ENCODE peak calls at places on chromosomes 7 and 10, in nine cellular contexts. M is lower leg skin, W is BJ, Z is RWPE1, U is heart right ventricle, R is A549, O is AG09309, J is fibroblast of the aortic adventitia, K is cardiac muscle cell. I is an unnamed sample.

GRCh38 chr10:1754506-1755177 is 17.3 kb upstream of the ADARB2 start:
- DNase-seq in M (no peak), W (no peak), Z (no peak), U (no peak), R (no peak), O (no peak), J (no peak), K (no peak), I (no peak)

GRCh38 chr10:70513848-70514309 is 35.3 kb downstream of the PALD1 start:
- DNase-seq in M (no peak), W (no peak), Z (no peak), U (no peak), R (no peak), O (no peak), J (no peak), K (no peak), I (no peak)

GRCh38 chr10:132994811-132995210 is 52.4 kb upstream of the CFAP46 start:
- DNase-seq in M (no peak), W (no peak), Z (no peak), U (peak), R (no peak), O (no peak), J (no peak), K (no peak), I (no peak)

GRCh38 chr10:116270691-116271592 is 2.1 kb downstream of the GFRA1 start:
- DNase-seq in M (peak), W (no peak), Z (no peak), U (peak), R (no peak), O (no peak), J (no peak), K (no peak), I (no peak)

GRCh38 chr10:120950103-120950561 is 99.0 kb downstream of the WDR11 start:
- DNase-seq in M (no peak), W (no peak), Z (no peak), U (no peak), R (no peak), O (no peak), J (no peak), K (peak), I (no peak)

GRCh38 chr10:49568235-49568634 is 29.3 kb upstream of the ERCC6 start:
- DNase-seq in M (no peak), W (peak), Z (no peak), U (no peak), R (no peak), O (peak), J (peak), K (peak), I (no peak)

GRCh38 chr7:113004726-113005454 is 81.7 kb downstream of the GPR85 start:
- DNase-seq in M (no peak), W (no peak), Z (no peak), U (no peak), R (no peak), O (no peak), J (no peak), K (no peak), I (no peak)

GRCh38 chr10:89278034-89278535 is 23.8 kb upstream of the IFIT2 start:
- DNase-seq in M (no peak), W (peak), Z (peak), U (no peak), R (peak), O (peak), J (peak), K (peak), I (no peak)

DNA sequence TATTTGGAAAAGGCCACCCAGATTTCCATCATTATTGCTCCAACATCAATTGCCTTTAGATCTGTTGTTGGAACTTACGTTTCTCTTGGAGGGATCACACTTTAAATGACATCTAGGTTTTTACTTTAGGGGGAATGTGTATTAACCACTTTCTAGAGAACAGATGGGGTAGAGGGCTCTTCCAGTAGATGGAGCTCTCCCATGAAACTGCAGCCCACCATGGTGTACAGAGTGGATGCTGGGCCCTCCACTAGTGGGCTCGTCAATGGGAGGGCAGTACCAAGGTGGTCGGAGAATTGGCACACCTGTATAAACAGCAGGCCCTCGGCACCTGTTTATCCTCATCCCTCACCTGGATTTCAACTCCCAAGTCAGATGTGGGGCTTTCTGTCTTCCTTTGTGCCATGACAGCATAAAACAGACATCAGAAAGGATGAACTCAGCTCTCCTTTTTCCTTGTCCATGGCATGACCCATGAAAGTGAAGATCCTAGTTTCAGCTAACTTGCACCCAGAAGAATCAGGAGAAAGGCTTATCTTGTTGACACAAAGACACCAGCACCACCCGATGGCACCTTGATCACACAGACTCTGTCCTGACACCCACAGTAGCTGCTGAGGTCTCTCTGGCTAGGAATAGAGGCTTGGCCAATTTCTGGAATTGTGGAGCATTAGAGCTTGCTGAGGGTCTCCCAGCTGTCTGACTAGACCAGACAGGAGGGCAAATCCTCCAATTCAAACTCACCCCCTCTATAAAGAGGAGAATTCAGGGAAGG is 150.5 kb downstream of the CYP26A1 start:
- DNase-seq in M (peak), W (no peak), Z (peak), U (no peak), R (peak), O (no peak), J (no peak), K (no peak), I (no peak)
- TF ChIP-seq CTCF in M (no peak), W (peak), Z (no peak), U (no peak), R (peak), O (peak), J (no peak), K (no peak), I (no peak)

GRCh38 chr7:114663502-114663901 is 248.9 kb downstream of the FOXP2 start:
- DNase-seq in M (no peak), W (no peak), Z (no peak), U (no peak), R (peak), O (peak), J (peak), K (peak), I (no peak)
- TF ChIP-seq CTCF in M (no peak), W (no peak), Z (no peak), U (no peak), R (no peak), O (peak), J (peak), K (peak), I (peak)

DNA sequence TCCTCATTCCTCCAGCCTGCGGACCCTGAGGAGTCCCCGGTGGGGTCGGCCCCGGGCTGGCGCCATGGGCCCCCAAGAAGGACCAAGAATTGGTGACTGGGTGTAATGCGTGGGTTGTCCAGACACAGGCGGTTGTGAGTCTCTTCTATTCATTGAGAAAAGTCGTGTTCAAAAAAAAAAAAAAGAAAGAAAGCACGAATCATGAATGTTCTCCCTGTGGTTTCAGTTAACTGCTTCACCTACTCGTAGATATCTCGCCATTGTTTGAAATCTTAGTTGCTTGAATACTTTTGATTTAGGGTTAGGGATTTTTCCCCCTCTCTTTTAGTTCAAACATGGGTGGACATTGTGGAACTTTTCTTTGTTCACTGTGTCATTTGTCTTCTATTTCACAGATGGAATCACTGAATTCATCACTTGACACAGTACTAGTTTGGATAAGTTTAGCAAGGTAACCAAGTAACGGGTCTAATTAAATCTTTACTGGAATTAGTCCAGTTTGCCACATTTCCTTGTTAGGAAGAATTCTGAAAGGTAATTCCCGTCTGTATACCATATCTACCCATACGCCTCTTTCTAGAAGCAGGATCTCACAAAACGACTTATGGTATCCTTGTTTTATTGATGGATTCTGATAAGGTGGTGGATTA is 775 bp downstream of the STARD3NL start:
- DNase-seq in M (no peak), W (no peak), Z (no peak), U (no peak), R (no peak), O (no peak), J (peak), K (no peak), I (no peak)
- TF ChIP-seq CTCF in M (no peak), W (peak), Z (peak), U (no peak), R (no peak), O (no peak), J (peak), K (no peak), I (no peak)

DNA sequence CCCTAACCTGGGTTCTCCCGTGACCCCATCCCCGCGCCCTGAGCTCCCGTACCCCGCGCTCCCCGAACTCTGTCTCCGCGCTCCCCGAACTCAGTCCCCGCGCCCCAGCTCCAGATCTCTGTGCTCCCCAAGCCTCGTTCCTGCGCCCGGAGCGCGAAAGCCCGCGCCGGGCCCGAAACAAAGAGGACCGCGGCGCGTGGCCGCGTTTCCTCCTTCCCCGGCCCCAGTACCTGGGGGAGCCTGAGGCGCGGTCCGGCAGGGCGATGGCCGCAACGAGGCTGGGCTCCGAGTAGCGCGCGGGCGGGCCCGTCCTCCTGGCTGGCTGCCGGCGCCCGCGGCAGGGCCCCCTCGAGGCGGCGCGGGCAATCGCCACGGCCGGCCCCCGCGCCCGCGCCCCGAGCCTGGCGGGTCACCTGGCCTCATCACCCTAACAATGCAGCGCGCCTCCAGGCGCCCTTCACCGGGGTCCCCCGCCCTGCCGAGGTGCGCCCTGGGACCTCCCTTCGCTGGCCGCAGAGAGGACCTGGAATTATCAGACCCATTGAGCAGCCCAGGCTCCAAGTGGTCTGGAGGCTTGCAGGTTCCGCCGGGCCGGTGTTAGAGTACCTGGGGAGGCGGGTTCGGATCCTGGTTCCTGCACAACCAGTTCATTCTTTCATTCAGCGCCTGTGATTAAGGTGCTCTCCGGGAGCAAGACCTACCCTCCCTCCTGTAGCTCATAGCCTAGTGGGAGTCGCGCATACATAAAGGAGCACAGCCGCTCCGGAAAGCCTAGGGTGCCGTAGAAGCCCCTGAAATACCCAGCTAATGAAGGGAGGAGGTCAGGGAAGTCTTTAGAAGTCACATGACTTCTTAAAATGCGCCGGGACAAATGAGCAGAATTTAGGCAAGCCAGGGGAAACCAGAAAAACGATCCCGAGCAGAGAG is at the start of gene TNS3:
- DNase-seq in M (no peak), W (no peak), Z (peak), U (peak), R (peak), O (no peak), J (peak), K (peak), I (no peak)
- TF ChIP-seq CTCF in M (no peak), W (no peak), Z (peak), U (peak), R (peak), O (no peak), J (no peak), K (peak), I (no peak)